ENCODE peak calls at places on chromosome 17, in five cellular contexts. A is C1 segment of cervical spinal cord; Y is stimulated activated CD4-positive, alpha-beta T cell treated with anti-CD3 and anti-CD28 coated beads, Interleukin-4, amount 100 ng/mL, for 4 hours; H is amygdala; N is EL. F is an unnamed sample.

GRCh38 chr17:80749611-80750010 is 205.0 kb downstream of the RPTOR start:
- DNase-seq in H (no peak), Y (no peak), N (no peak), A (no peak), F (no peak)

GRCh38 chr17:15467592-15467991 is at the start of gene CDRT4:
- DNase-seq in Y (no peak), H (no peak), N (no peak), A (no peak), F (no peak)

GRCh38 chr17:40695874-40696472 is 7.6 kb downstream of the KRT24 start:
- DNase-seq in Y (no peak), N (no peak), H (no peak), A (no peak), F (no peak)

GRCh38 chr17:45784293-45784582 is at the start of gene CRHR1:
- DNase-seq in H (no peak), N (no peak), Y (no peak), A (no peak), F (no peak)

GRCh38 chr17:81345211-81346089 is 49.8 kb upstream of the BAHCC1 start:
- DNase-seq in H (peak; percentile 41), Y (peak; percentile 17), A (peak; percentile 64), N (peak; percentile 90), F (peak; percentile 30)

GRCh38 chr17:50603340-50603739 is 31.3 kb upstream of the ABCC3 start:
- DNase-seq in A (no peak), N (no peak), Y (no peak), H (no peak), F (no peak)

GRCh38 chr17:16267174-16267573 is 50.2 kb downstream of the PIGL start:
- DNase-seq in N (no peak), Y (no peak), H (no peak), A (no peak), F (no peak)

GRCh38 chr17:78044280-78044835 is 84.2 kb downstream of the TMC6 start:
- DNase-seq in N (no peak), H (no peak), A (no peak), Y (no peak), F (no peak)

GRCh38 chr17:38578641-38579480 is 26.9 kb downstream of the SRCIN1 start:
- DNase-seq in H (no peak), A (no peak), N (no peak), Y (no peak), F (no peak)

GRCh38 chr17:55351027-55351625 is 70.5 kb downstream of the MMD start:
- DNase-seq in A (no peak), Y (no peak), H (no peak), N (no peak), F (no peak)

GRCh38 chr17:1730345-1731193 is 6.1 kb downstream of the WDR81 start:
- DNase-seq in A (no peak), Y (no peak), N (peak; percentile 87), H (peak; percentile 27), F (no peak)

GRCh38 chr17:1511756-1512321 is 4.6 kb downstream of the INPP5K start:
- DNase-seq in A (no peak), Y (no peak), H (no peak), N (no peak), F (no peak)